ENCODE peak calls at places on chromosome 19, in five cellular contexts. M is HCT116, K is transverse colon, Q is GM23338, L is prostate gland. E is an unnamed sample.

GRCh38 chr19:48836089-48837017 is at the start of gene HSD17B14:
- DNase-seq in M (no peak), L (no peak), Q (peak; percentile 90), K (peak; percentile 23), E (peak; percentile 67)

GRCh38 chr19:49148784-49149651 is 6.2 kb downstream of the HRC start:
- DNase-seq in L (peak; percentile 99), M (peak; percentile 88), Q (peak; percentile 99), K (peak; percentile 100), E (peak; percentile 99)

GRCh38 chr19:32830231-32831014 is 39.1 kb downstream of the SLC7A9 start:
- DNase-seq in Q (no peak), M (no peak), K (no peak), L (no peak), E (no peak)

GRCh38 chr19:11138659-11139526 is 16.7 kb downstream of the SPC24 start:
- DNase-seq in K (peak; percentile 62), M (no peak), L (no peak), Q (peak; percentile 52), E (no peak)

GRCh38 chr19:38506723-38507550 is 73.4 kb downstream of the RYR1 start:
- DNase-seq in K (peak; percentile 88), L (no peak), M (peak; percentile 95), Q (peak; percentile 99), E (no peak)

GRCh38 chr19:39038098-39038497 is 5.7 kb upstream of the FBXO27 start:
- DNase-seq in L (peak; percentile 59), M (peak; percentile 37), K (peak; percentile 9), Q (peak; percentile 89), E (no peak)

GRCh38 chr19:19528721-19529490 is at the start of gene YJEFN3:
- DNase-seq in L (no peak), K (no peak), Q (peak; percentile 86), M (no peak), E (no peak)

GRCh38 chr19:10514211-10515145 is 2.8 kb downstream of the S1PR5 start:
- DNase-seq in Q (peak; percentile 85), L (no peak), K (no peak), M (no peak), E (no peak)

DNA sequence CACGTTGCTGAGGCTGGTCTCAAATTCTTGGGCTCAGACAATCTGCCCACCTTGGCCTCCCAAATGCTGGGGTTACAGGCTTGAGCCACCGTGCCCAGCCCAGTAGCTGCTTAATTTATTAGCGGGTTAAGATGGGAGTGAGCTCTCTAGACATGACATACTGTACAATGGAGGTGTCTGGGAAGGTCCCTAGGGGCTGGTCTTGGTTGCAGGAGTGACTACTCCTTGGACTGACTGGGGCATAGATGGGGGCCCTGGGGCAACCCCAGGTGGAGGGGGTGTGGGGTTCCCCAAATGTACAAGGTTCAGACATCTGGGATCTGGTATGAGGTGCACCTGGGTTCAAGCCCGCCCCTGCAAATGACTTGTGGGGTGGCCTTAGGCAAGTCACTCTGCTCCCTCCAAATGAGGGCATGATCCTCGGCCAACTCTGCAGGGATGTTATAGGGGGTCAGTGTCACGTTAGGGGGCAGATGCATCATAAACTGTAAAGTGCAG is 12.8 kb downstream of the CIB3 start:
- DNase-seq in K (no peak), L (no peak), M (no peak), Q (no peak), E (no peak)
- TF ChIP-seq POLR2AphosphoS5 in K (no peak), L (no peak), M (no peak), Q (no peak), E (no peak)

GRCh38 chr19:21595185-21595584 is 89.8 kb downstream of the ZNF429 start:
- DNase-seq in L (no peak), M (no peak), K (no peak), Q (no peak), E (no peak)

GRCh38 chr19:21593008-21593427 is 87.6 kb downstream of the ZNF429 start:
- DNase-seq in K (no peak), M (no peak), L (no peak), Q (no peak), E (no peak)

GRCh38 chr19:21590868-21591267 is 85.5 kb downstream of the ZNF429 start:
- DNase-seq in Q (no peak), M (no peak), L (no peak), K (no peak), E (no peak)

GRCh38 chr19:21588202-21588601 is 82.8 kb downstream of the ZNF429 start:
- DNase-seq in Q (no peak), K (peak; percentile 20), M (no peak), L (no peak), E (no peak)

DNA sequence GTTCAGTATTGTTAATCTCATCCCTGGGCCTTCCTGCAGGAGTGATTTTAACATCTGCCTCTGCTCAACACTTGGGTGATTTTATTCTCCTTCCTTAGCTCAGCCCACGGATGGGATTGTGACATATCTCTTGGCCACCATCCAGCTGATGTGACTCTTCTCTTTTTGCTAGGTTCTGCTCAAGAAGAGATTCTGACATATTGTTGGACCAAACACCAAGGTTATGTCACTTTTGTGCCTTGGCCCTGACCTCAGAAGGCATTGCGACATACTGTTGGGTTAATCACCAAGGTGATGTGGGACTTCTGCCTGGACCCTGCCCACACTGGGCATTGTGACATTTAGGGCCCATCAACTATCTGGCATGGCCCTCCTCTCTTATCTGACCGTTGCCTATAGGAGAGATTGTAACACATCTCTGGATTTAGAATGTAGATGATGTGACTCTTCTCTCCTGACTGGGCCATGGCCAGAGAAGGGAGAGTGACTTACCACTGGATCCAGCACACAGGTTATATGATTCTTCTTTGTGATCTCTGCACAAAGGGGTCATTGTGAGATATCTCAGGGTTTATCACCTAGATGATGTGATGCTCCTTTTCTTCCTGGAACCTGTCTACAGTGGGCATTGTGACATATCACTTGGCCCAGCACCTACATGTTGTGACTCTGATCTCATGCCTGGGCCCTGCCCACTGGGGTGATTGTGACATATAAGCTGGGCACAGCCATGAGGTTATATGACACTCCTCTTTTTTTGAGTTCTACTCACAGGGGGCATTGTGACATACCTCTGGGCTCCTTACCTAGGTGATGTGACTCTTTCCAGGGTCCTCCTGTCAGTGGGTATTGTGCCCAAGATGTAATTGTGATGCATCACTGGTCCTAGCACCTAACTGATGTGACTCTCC is 88.8 kb downstream of the ZNF429 start:
- DNase-seq in Q (no peak), K (no peak), L (no peak), M (no peak), E (no peak)
- TF ChIP-seq POLR2AphosphoS5 in Q (no peak), K (no peak), L (no peak), M (no peak), E (peak; percentile 38)

GRCh38 chr19:35122687-35123551 is 7.3 kb downstream of the FXYD3 start:
- DNase-seq in K (no peak), L (no peak), Q (no peak), M (no peak), E (peak; percentile 64)

GRCh38 chr19:35123573-35123972 is 8.0 kb downstream of the FXYD3 start:
- DNase-seq in K (peak; percentile 71), L (peak; percentile 76), M (no peak), Q (no peak), E (no peak)

GRCh38 chr19:35125746-35126623 is 8.9 kb downstream of the LGI4 start:
- DNase-seq in M (no peak), Q (no peak), K (no peak), L (no peak), E (no peak)

GRCh38 chr19:35125270-35125717 is 9.6 kb downstream of the LGI4 start:
- DNase-seq in L (no peak), Q (no peak), M (no peak), K (no peak), E (no peak)

GRCh38 chr19:35124098-35125060 is 8.8 kb downstream of the FXYD3 start:
- DNase-seq in L (peak; percentile 95), M (peak; percentile 70), K (peak; percentile 96), Q (peak; percentile 64), E (peak; percentile 88)
- TF ChIP-seq POLR2AphosphoS5 in L (peak; percentile 99), M (peak; percentile 80), K (peak; percentile 90), Q (peak; percentile 62), E (peak; percentile 79)

GRCh38 chr19:7773841-7774240 is 10.8 kb downstream of the CLEC4M start:
- DNase-seq in K (no peak), L (no peak), M (no peak), Q (no peak), E (no peak)

GRCh38 chr19:7767487-7767886 is 4.4 kb downstream of the CLEC4M start:
- DNase-seq in M (no peak), Q (no peak), K (no peak), L (no peak), E (no peak)

GRCh38 chr19:7769171-7769570 is 6.1 kb downstream of the CLEC4M start:
- DNase-seq in K (no peak), L (no peak), M (no peak), Q (no peak), E (no peak)

GRCh38 chr19:7772752-7773291 is 9.8 kb downstream of the CLEC4M start:
- DNase-seq in K (no peak), L (no peak), M (no peak), Q (no peak), E (no peak)

DNA sequence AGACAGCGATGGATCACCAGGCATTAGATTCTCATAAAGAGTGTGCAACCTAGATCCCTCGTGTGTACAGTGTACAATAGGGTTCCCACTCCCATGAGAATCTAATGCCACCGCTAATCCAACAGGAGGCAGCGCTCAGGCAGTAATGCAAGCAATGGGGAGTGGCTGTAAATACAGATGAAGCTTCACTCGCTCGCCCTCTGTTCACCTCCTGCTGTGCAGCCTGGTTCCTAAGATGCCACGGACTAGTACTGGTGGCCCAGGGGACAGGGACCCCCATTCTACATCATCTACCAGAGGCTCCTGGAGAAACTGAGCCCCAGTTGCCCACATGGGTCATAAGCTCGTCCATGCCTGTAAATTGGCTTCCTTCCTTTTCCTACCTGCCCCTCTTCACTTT is 8.0 kb downstream of the CLEC4M start:
- DNase-seq in M (no peak), K (no peak), Q (no peak), L (no peak), E (no peak)
- TF ChIP-seq POLR2AphosphoS5 in M (no peak), K (no peak), Q (no peak), L (no peak), E (no peak)

DNA sequence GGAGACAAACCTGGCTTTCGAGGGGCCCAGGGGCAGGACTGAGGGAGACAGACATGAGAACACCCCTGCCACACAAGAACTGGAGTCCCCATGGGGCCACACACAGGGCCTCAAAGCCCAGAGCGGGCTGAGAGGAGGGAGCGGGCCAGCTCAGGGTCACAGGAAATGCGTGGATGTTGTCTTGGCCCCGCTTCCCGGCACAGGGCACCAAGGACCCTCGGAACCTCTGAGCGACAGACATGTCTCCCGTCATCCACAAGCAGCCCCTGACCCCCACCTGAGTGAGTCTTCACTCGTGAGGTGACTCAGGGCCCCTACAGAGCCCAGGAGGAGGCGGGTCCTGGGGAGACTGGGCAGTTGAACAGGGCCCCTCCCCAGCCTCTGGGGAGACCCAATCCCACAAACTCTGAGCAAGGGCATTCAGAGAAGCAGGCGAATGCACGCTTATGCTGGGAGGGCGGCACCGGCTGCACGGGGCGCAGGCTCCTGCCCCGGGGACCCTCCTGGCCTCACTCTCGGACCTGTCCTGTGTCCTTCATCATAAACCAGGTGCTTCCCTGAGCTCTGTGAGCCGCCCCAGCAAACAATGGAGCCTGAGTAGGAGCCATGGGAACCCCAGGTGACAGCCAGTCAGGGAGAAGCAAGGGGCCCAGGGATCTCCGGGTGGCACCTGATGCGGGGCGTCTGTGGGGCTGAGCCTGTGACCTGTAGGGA is 20.1 kb downstream of the SGTA start:
- DNase-seq in L (no peak), Q (no peak), K (no peak), M (no peak), E (no peak)
- TF ChIP-seq POLR2AphosphoS5 in L (no peak), Q (no peak), K (no peak), M (no peak), E (no peak)

DNA sequence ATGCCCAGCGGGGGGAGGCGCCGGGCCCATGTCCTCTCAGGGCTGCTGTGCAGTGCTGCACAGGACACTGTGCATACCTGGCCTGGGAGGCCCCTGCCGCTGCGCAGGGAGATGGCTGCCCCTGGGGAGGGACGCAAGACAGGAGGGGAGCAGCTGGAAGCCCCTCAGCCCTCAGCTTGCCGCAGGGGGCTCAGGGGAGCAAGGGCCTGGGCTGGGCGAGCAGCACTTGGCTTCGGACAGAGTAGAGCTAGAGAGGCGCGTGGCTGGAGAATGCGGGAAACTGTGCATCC is 10.9 kb downstream of the CHERP start:
- DNase-seq in Q (no peak), M (no peak), K (no peak), L (no peak), E (no peak)
- TF ChIP-seq POLR2AphosphoS5 in Q (no peak), M (no peak), K (no peak), L (no peak), E (no peak)